ENCODE peak calls at places on chromosomes 1 and 21, in six cellular contexts. S, K, W, Q, M and X are unnamed samples. For H3K9me3, the result is how much of the 10 kb centered on the place peaks cover.

GRCh38 chr1:222880586-222880985 is 65.7 kb downstream of the DISP1 start:
- DNase-seq in K (no peak), W (peak), Q (no peak), M (no peak), S (no peak), X (no peak)

GRCh38 chr1:27609618-27610240 is 5.8 kb upstream of the AHDC1 start:
- DNase-seq in M (peak), Q (no peak), K (no peak), S (no peak), W (no peak), X (no peak)

GRCh38 chr1:107444302-107444701 is 303.5 kb downstream of the NTNG1 start:
- DNase-seq in W (no peak), S (no peak), K (no peak), Q (no peak), M (no peak), X (no peak)

GRCh38 chr1:231383159-231383855 is 38.8 kb downstream of the EGLN1 start:
- DNase-seq in K (no peak), W (peak), Q (no peak), M (no peak), S (no peak), X (no peak)

GRCh38 chr1:211495584-211495983 is 3.6 kb upstream of the RD3 start:
- DNase-seq in Q (no peak), M (no peak), W (peak), K (no peak), S (no peak), X (no peak)

GRCh38 chr1:6695861-6696260 is 5.8 kb downstream of the DNAJC11 start:
- DNase-seq in Q (no peak), M (no peak), K (no peak), W (no peak), S (no peak), X (no peak)

GRCh38 chr21:44815852-44816628 is 1.8 kb downstream of the SUMO3 start:
- DNase-seq in Q (no peak), S (no peak), W (no peak), M (no peak), K (no peak), X (no peak)

GRCh38 chr21:46152939-46153258 is 2.5 kb downstream of the FTCD start:
- DNase-seq in Q (peak), S (no peak), M (no peak), K (no peak), W (no peak), X (no peak)

GRCh38 chr1:198175418-198176170 is 18.8 kb downstream of the NEK7 start:
- DNase-seq in Q (no peak), S (no peak), K (no peak), M (peak), W (no peak), X (no peak)

GRCh38 chr1:205432116-205432515 is 10.3 kb upstream of the LEMD1 start:
- DNase-seq in Q (no peak), W (no peak), M (no peak), S (no peak), K (no peak), X (no peak)

GRCh38 chr1:49036700-49037099 is 260.0 kb upstream of the BEND5 start:
- DNase-seq in S (no peak), K (no peak), W (no peak), M (no peak), Q (no peak), X (no peak)

GRCh38 chr1:31425301-31426081 is 12.5 kb downstream of the SERINC2 start:
- DNase-seq in M (no peak), W (no peak), K (no peak), Q (no peak), S (no peak), X (no peak)

GRCh38 chr1:154791292-154792278 is 78.5 kb downstream of the KCNN3 start:
- DNase-seq in S (no peak), Q (no peak), K (no peak), M (peak), W (peak), X (peak)

GRCh38 chr1:235075121-235075954 is 53.3 kb downstream of the TOMM20 start:
- DNase-seq in K (no peak), S (peak), W (peak), Q (peak), M (peak), X (peak)

GRCh38 chr1:180994262-180994661 is 28.4 kb downstream of the STX6 start:
- DNase-seq in K (no peak), W (peak), M (no peak), S (no peak), Q (no peak), X (no peak)

DNA sequence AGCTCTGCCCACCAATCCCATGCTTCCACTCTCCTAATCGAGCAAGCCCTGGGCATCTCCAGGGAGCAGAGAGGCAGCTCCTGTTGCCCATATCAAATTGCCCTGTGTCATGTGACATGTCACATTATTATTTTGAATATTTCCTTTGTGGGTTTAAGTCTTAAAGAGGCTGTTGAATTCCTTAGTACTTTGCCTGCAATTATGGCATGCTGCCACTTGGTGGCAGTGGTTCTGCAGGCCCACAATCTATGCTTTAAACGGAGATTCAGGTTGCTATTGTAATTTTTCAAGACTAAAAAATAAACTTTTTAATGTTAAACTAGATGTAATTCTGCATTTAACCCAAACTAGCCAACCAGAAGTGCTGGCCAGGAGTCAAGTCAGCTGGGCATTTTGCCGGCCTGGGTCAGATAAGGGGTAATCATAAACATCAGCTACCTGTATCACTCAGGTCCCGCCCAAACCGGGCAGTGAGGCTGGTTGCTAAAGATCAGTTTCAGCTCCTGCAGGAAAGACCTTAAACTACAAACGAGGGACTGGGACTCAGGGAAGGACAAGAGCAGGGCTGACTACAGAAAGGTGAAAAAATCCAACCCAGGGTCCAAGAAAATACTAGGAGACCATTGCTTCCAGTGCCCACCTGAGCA is 37.3 kb upstream of the ARHGEF16 start:
- DNase-seq in S (no peak), Q (no peak), K (no peak), M (no peak), W (no peak), X (no peak)
- H3K9me3 ChIP-seq in S (under half), Q (under half), K (under half), M (under half), W (under half), X (under half)

GRCh38 chr1:13523780-13524477 is 10.1 kb upstream of the LRRC38 start:
- DNase-seq in S (no peak), Q (no peak), M (no peak), K (no peak), W (no peak), X (no peak)

GRCh38 chr1:13528320-13528719 is 14.5 kb upstream of the LRRC38 start:
- DNase-seq in M (no peak), K (no peak), Q (no peak), S (no peak), W (no peak), X (no peak)
- H3K9me3 ChIP-seq in M (under half), K (under half), Q (under half), S (under half), W (under half), X (under half)

GRCh38 chr21:14797543-14797942 is 251.4 kb upstream of the SAMSN1 start:
- DNase-seq in K (no peak), M (no peak), Q (no peak), S (no peak), W (no peak), X (no peak)
- H3K9me3 ChIP-seq in K (under half), M (under half), Q (under half), S (under half), W (under half), X (under half)

GRCh38 chr1:4176841-4177240 is 276.8 kb upstream of the C1orf174 start:
- DNase-seq in K (no peak), W (no peak), M (peak), S (no peak), Q (no peak), X (no peak)
- H3K9me3 ChIP-seq in K (under half), W (under half), M (under half), S (under half), Q (under half), X (under half)

GRCh38 chr21:33024278-33025103 is 1.2 kb upstream of the OLIG2 start:
- DNase-seq in Q (no peak), K (no peak), S (no peak), M (no peak), W (no peak), X (no peak)

GRCh38 chr21:33023574-33024277 is 2.0 kb upstream of the OLIG2 start:
- DNase-seq in K (no peak), W (no peak), M (no peak), Q (no peak), S (no peak), X (no peak)

GRCh38 chr21:33025471-33026298 is at the start of gene OLIG2:
- DNase-seq in S (no peak), Q (no peak), K (no peak), W (no peak), M (no peak), X (no peak)

GRCh38 chr21:33026299-33026858 is 644 bp downstream of the OLIG2 start:
- DNase-seq in Q (no peak), S (no peak), K (no peak), M (no peak), W (no peak), X (no peak)

GRCh38 chr21:33025106-33025470 is 647 bp upstream of the OLIG2 start:
- DNase-seq in K (no peak), W (no peak), Q (no peak), S (no peak), M (no peak), X (no peak)
- H3K9me3 ChIP-seq in K (under half), W (under half), Q (under half), S (under half), M (under half), X (under half)

DNA sequence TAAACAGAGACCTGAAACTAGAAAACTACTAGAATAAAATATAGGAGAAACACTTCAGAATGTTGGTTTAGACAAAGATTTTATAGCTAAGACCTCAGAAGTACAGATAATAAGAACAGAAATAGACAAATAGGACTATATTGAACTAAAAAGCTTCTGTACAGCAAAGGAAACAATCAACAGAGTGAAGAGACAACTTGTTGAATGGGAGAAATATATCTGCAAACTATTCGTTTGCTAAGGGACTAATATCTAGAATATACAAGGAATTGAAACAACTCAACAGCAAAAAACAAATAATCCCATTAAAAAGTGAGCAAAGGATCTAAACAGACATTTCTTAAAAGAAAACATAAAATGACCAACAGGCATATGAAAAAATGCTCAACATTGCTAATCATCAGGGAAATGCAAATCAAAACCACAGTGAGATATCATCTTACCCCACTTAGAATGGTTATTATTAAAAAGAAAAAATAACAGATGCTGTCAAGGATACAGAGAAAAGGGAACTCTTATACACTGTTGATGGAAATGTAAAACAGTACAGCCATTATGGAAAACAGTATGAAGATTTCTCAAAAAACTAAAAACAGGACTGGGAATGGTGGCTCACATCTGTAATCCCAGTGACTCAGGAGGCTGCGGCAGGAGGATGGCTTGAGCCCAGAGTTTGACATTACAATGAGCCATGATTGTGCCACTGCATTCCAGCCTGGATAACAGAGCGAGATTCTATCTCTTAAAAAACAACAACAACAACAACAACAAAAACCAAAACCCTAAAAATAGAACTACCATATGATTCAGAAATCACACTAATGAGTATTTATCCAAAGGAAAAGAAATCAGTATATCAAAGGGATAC is 37.3 kb upstream of the ZSWIM5 start:
- DNase-seq in K (no peak), Q (no peak), M (no peak), S (no peak), W (no peak), X (no peak)
- H3K9me3 ChIP-seq in K (under half), Q (under half), M (under half), S (under half), W (under half), X (under half)

GRCh38 chr1:4110888-4111287 is 210.8 kb upstream of the C1orf174 start:
- DNase-seq in M (no peak), K (no peak), W (no peak), Q (peak), S (no peak), X (no peak)
- H3K9me3 ChIP-seq in M (under half), K (under half), W (under half), Q (under half), S (under half), X (under half)

DNA sequence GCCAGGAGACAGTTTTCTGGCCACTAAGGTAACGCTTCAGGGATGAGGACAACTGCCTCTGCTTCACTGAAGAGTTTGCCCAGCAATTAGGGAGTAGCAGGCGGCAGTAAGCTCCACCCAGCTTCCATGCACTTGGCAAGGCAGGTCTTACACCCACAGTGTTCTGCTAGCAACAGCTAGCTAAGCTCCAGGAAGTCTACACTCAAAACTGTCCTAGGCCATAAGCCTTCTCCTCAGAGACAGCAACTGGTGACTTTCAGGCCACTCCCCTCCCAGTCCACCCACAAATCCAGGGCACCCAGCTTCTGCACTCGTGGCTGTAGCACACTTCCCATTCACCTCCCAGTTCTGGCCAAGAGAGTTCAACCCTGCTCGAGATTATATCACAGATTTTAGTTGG is 47.3 kb downstream of the KMO start:
- DNase-seq in Q (no peak), K (no peak), W (peak), M (no peak), S (no peak), X (no peak)
- H3K9me3 ChIP-seq in Q (under half), K (under half), W (under half), M (under half), S (under half), X (under half)

GRCh38 chr1:2848006-2848670 is 46.6 kb upstream of the TTC34 start:
- DNase-seq in S (no peak), M (no peak), Q (no peak), K (no peak), W (no peak), X (no peak)

GRCh38 chr1:2853711-2854110 is 52.2 kb upstream of the TTC34 start:
- DNase-seq in M (no peak), W (no peak), K (no peak), S (no peak), Q (no peak), X (no peak)

GRCh38 chr1:2847086-2847850 is 45.8 kb upstream of the TTC34 start:
- DNase-seq in W (no peak), M (no peak), S (no peak), Q (no peak), K (no peak), X (peak)

GRCh38 chr1:2854151-2854550 is 52.7 kb upstream of the TTC34 start:
- DNase-seq in W (no peak), K (no peak), S (no peak), M (no peak), Q (no peak), X (no peak)

DNA sequence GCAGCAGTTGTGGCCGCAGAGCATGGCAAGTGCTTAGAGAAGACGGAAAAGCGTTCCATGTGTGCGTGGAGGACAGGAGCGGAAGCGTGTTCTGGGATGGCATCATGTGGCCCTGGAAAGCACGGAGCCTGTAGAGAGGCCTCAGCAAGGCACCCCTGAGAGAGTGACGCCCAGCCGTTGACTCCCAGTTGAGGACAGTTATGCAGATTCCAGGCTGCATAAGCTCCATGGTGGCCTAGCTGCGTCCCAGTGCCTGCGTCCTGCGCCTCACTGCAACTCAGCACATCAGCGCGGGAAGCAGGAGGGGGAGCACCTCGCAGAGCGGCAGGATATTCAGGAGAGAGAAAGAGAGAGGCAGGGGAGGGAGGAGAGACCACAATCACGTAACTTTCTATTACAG is 49.0 kb upstream of the TTC34 start:
- DNase-seq in W (no peak), M (no peak), S (no peak), K (no peak), Q (no peak), X (no peak)
- H3K9me3 ChIP-seq in W (under half), M (under half), S (under half), K (under half), Q (under half), X (under half)

DNA sequence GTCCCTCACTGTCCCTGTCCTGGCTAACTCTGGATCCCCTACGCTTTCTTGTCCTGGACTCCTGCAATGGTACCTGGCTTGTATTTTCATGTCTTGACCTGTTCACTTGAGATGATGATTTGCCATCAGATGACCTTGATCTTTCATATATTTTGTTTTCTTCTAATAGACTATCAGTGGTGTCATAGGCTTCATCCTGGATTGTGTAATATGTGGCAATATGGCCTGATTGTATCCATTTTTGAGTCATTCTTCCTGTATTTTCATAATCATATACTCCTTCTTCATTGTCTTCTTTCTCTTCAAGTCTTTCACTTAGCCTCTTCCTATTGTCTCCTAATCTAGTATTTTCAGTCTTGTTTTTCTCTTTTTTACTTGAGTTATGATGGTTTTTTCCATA is 11.1 kb downstream of the FLG start:
- DNase-seq in K (no peak), W (no peak), M (no peak), S (no peak), Q (no peak), X (no peak)
- H3K9me3 ChIP-seq in K (under half), W (under half), M (under half), S (under half), Q (under half), X (under half)